ENCODE peak calls at places on chromosomes 5 and 9, in four cellular contexts. T is coronary artery, A is mesothelial cell of epicardium, H is colonic mucosa. U is an unnamed sample.

GRCh38 chr9:2027761-2028160 is 12.6 kb downstream of the SMARCA2 start:
- DNase-seq in A (no peak), T (no peak), H (no peak), U (no peak)

GRCh38 chr9:76419782-76420380 is 25.7 kb upstream of the RFK start:
- DNase-seq in T (no peak), H (peak), A (no peak), U (no peak)

GRCh38 chr5:30401479-30402058 is 791.9 kb upstream of the CDH6 start:
- DNase-seq in H (peak), T (no peak), A (no peak), U (no peak)

GRCh38 chr5:14882658-14883580 is 11.3 kb upstream of the ANKH start:
- DNase-seq in T (no peak), H (no peak), A (no peak), U (no peak)

GRCh38 chr9:81789751-81790150 is 100.4 kb upstream of the TLE1 start:
- DNase-seq in H (no peak), T (no peak), A (no peak), U (no peak)

GRCh38 chr5:154740957-154741356 is 14.2 kb upstream of the LARP1 start:
- DNase-seq in A (no peak), T (no peak), H (no peak), U (no peak)

GRCh38 chr5:127002390-127002789 is 28.0 kb downstream of the MARCHF3 start:
- DNase-seq in T (no peak), H (no peak), A (no peak), U (no peak)

GRCh38 chr5:15002791-15003190 is 131.2 kb upstream of the ANKH start:
- DNase-seq in T (no peak), H (no peak), A (no peak), U (no peak)

GRCh38 chr9:72527801-72528195 is 6.4 kb downstream of the TMC1 start:
- DNase-seq in H (no peak), T (no peak), A (no peak), U (no peak)

GRCh38 chr5:144011348-144011861 is 159.1 kb downstream of the YIPF5 start:
- DNase-seq in T (no peak), A (no peak), H (no peak), U (no peak)

GRCh38 chr5:152332696-152333095 is 72.4 kb downstream of the NMUR2 start:
- DNase-seq in H (no peak), A (no peak), T (no peak), U (no peak)

GRCh38 chr9:98215821-98216220 is 23.4 kb upstream of the CORO2A start:
- DNase-seq in H (no peak), T (no peak), A (no peak), U (no peak)

GRCh38 chr5:17000296-17000939 is 64.3 kb upstream of the MYO10 start:
- DNase-seq in A (no peak), H (no peak), T (no peak), U (no peak)

GRCh38 chr9:111621895-111622480 is 9.1 kb upstream of the DNAJC25 start:
- DNase-seq in H (peak), A (no peak), T (no peak), U (peak)

GRCh38 chr5:95631265-95631957 is 11.5 kb downstream of the GPR150 start:
- DNase-seq in H (no peak), T (no peak), A (no peak), U (no peak)

GRCh38 chr9:130262061-130262745 is 3.4 kb upstream of the HMCN2 start:
- DNase-seq in H (no peak), A (no peak), T (no peak), U (no peak)

GRCh38 chr5:79464695-79465332 is 49.1 kb downstream of the HOMER1 start:
- DNase-seq in T (no peak), H (no peak), A (no peak), U (peak)

GRCh38 chr5:161925960-161926359 is 78.0 kb downstream of the GABRA1 start:
- DNase-seq in A (no peak), H (no peak), T (no peak), U (no peak)
- TF ChIP-seq CTCF in A (no peak), H (no peak), T (no peak), U (no peak)

DNA sequence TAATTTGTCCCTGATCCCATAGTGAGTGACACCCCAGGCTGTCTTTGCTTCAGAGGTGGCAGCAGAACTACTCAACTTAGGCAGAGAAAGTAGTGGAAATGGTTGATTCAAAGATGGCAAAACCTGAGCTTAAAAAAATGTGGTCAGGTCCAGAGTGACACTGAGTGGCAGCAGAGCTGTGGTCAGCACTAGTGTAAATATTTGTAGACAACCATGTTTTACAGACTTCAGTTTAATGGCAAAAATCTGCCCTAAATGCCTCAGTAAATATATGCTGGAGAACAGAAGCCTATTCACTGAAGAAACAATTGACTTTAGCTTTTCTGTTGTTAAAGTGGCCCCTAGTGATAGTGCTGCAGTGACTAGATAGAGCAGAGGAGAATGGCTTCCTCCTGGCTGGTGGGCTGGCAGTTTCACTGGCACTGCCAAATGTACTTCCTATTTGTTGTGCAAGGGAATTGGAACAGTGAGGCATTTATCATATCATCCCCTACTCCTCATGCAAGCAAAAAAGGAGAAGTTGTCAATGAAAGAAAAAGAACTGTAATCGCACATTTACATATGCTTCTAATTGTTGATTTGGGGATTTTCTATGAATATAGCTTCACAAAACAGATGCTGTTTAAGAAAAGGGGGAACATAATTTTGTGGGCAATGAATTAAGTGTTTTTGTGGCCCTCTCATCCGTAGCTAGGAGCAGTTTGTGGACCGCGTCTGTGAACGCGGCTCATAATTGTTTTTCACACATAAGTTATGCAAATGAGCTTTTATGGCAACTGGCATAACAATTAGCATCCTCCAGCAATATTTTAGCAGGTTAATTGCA is 12.0 kb downstream of the PBX3 start:
- DNase-seq in T (no peak), H (no peak), A (no peak), U (no peak)
- TF ChIP-seq CTCF in T (no peak), H (no peak), A (no peak), U (no peak)

DNA sequence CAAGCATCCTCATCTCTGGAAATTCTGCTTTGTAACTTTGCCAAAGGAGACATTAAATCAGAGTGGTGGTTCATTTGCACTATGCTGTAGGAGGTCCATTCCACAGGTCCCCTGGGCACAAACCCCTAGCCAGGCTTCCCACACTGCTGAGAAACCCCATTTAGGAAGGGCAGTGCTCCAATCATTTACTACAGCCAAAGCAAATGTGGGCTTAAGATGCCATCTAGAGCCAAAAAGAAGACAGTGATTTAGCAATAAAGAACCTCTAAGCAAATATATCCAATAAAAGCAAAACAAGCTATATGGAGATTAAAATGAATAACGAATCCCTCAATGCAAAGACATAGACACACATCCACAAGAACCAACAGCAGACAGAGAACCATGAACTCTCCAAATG is 129.0 kb upstream of the ALDH1B1 start:
- DNase-seq in A (no peak), H (no peak), T (no peak), U (no peak)
- TF ChIP-seq CTCF in A (no peak), H (no peak), T (no peak), U (no peak)

DNA sequence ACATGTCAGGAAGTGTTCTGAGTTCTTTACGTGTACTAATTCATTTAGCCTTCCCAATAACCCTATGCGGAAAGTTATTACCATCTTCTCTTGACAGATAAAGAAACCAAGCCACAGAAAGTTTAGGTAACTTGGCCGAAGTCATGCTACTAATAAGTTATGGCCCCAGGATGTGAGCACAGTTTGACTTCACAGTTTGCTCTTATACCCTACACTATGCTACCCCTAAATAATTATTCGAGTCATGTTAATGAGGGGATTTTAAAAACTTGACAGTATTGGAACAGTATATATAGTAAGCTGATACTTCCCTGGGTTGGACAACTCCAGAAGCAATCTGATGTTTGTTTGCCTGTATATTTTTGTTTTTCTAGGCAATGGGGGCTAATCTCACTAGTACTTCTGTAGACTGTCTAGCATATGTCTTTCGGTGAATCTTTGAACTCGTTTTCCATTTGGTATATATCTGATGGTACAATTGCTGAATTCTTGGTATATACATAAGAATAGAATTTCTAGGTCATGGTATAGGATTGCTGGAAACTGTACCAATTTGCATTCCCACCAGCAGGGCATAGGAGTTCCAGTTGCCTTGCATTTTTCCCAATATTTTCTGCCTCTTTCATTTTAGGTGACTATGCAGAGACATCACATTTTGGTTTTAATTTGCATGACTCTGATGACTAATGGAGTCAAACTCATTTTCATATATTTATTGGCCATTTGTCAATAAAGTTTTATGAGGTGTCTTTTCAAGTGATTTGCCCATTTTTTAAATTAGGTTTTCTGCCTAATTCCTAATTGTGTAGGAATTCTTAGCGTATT is 29.2 kb upstream of the PDCD1LG2 start:
- DNase-seq in H (no peak), T (no peak), A (no peak), U (no peak)
- TF ChIP-seq CTCF in H (no peak), T (no peak), A (peak), U (no peak)

U was measured in GM20000.